ENCODE peak calls at places on chromosomes 6 and 20, in four cellular contexts. Z is HTR-8/SVneo, T is mucosa of gallbladder, Q is GM23248. U is an unnamed sample.

GRCh38 chr6:38708483-38708882 is 5.5 kb upstream of the GLO1 start:
- DNase-seq in Q (no peak), T (no peak), Z (peak), U (no peak)

GRCh38 chr6:113010181-113010580 is 663.1 kb downstream of the RFPL4B start:
- DNase-seq in Z (no peak), Q (no peak), T (no peak), U (no peak)

GRCh38 chr20:58246346-58246745 is 17.9 kb upstream of the ANKRD60 start:
- DNase-seq in T (no peak), Q (peak), Z (peak), U (no peak)

GRCh38 chr20:13251556-13251955 is 30.5 kb downstream of the ISM1 start:
- DNase-seq in T (no peak), Z (no peak), Q (no peak), U (no peak)

GRCh38 chr6:139378882-139379341 is 4.5 kb upstream of the CITED2 start:
- DNase-seq in T (no peak), Z (no peak), Q (peak), U (no peak)

GRCh38 chr6:113011389-113011788 is 664.3 kb downstream of the RFPL4B start:
- DNase-seq in Q (peak), T (no peak), Z (no peak), U (no peak)

GRCh38 chr20:44981736-44982406 is 15.6 kb downstream of the STK4 start:
- DNase-seq in Z (no peak), T (no peak), Q (no peak), U (no peak)

GRCh38 chr20:50969416-50969815 is 10.8 kb downstream of the MOCS3 start:
- DNase-seq in Z (no peak), Q (no peak), T (no peak), U (peak)

GRCh38 chr20:14055127-14055742 is 59.9 kb downstream of the MACROD2 start:
- DNase-seq in Q (peak), Z (peak), T (peak), U (no peak)

GRCh38 chr6:112595201-112595600 is 248.1 kb downstream of the RFPL4B start:
- DNase-seq in Q (no peak), T (no peak), Z (no peak), U (no peak)

GRCh38 chr20:34824861-34825529 is 456 bp downstream of the NCOA6 start:
- DNase-seq in T (peak), Q (peak), Z (peak), U (peak)

GRCh38 chr20:36298795-36299339 is 7.3 kb upstream of the DLGAP4 start:
- DNase-seq in T (no peak), Q (no peak), Z (no peak), U (no peak)

GRCh38 chr20:13644010-13644409 is 5.3 kb upstream of the TASP1 start:
- DNase-seq in Z (no peak), T (no peak), Q (peak), U (no peak)

GRCh38 chr6:113825776-113826175 is 31.4 kb upstream of the MARCKS start:
- DNase-seq in Z (no peak), Q (peak), T (peak), U (no peak)

GRCh38 chr20:35093245-35093884 is 758 bp upstream of the TRPC4AP start:
- DNase-seq in T (no peak), Q (peak), Z (peak), U (no peak)

GRCh38 chr6:38509713-38510112 is 130.0 kb downstream of the BTBD9 start:
- DNase-seq in Z (no peak), T (no peak), Q (peak), U (no peak)

GRCh38 chr20:64142546-64142945 is 21.7 kb upstream of the MYT1 start:
- DNase-seq in Z (no peak), Q (no peak), T (no peak), U (no peak)

GRCh38 chr20:61292821-61293612 is 41.0 kb downstream of the CDH4 start:
- DNase-seq in Q (no peak), T (no peak), Z (no peak), U (no peak)

GRCh38 chr6:41645007-41645618 is 6.8 kb downstream of the MDFI start:
- DNase-seq in Z (no peak), Q (no peak), T (no peak), U (no peak)

GRCh38 chr6:144990768-144991167 is 705.6 kb downstream of the UTRN start:
- DNase-seq in Q (no peak), T (no peak), Z (no peak), U (no peak)

GRCh38 chr6:21885532-21886089 is 292.1 kb downstream of the SOX4 start:
- DNase-seq in Q (peak), T (peak), Z (peak), U (peak)

GRCh38 chr6:68691120-68691519 is 56.0 kb downstream of the ADGRB3 start:
- DNase-seq in T (no peak), Q (no peak), Z (no peak), U (no peak)

GRCh38 chr20:62608218-62608565 is 34.1 kb upstream of the SLCO4A1 start:
- DNase-seq in Q (no peak), T (no peak), Z (no peak), U (no peak)

GRCh38 chr20:47751449-47751848 is 33.8 kb downstream of the SULF2 start:
- DNase-seq in Z (no peak), T (no peak), Q (no peak), U (no peak)

GRCh38 chr20:57346477-57346876 is 4.6 kb upstream of the RAE1 start:
- DNase-seq in T (peak), Z (peak), Q (peak), U (no peak)

GRCh38 chr20:50287512-50287911 is 96.9 kb downstream of the CEBPB start:
- DNase-seq in Z (no peak), Q (no peak), T (no peak), U (no peak)

GRCh38 chr6:43850314-43851203 is 80.5 kb downstream of the VEGFA start:
- DNase-seq in Z (no peak), Q (no peak), T (no peak), U (no peak)

GRCh38 chr20:688809-689208 is 13.2 kb upstream of the SCRT2 start:
- DNase-seq in Q (peak), T (no peak), Z (no peak), U (no peak)

GRCh38 chr6:168559574-168560098 is 118.7 kb downstream of the SMOC2 start:
- DNase-seq in Z (no peak), T (no peak), Q (no peak), U (peak)

GRCh38 chr6:1662532-1662931 is 52.8 kb downstream of the FOXC1 start:
- DNase-seq in Z (no peak), T (no peak), Q (peak), U (no peak)

U was measured in type B pancreatic cell.